ENCODE peak calls at places on chromosomes 2 and 18, in eight cellular contexts. F is EL; V is dermis microvascular lymphatic vessel endothelial cell; P is activated naive CD4-positive, alpha-beta T cell treated with anti-CD3 and anti-CD28 coated beads, Interleukin-2, amount 50 U/mL, for 72 hours; Q is midbrain; W is M059J; H is OCI-LY7; D is H9. C is an unnamed sample.

GRCh38 chr2:182649316-182649715 is 66.7 kb upstream of the DNAJC10 start:
- DNase-seq in W (peak), F (peak), H (peak), P (no peak), Q (peak), V (peak), D (peak), C (peak)

GRCh38 chr18:907171-907879 is 2.7 kb downstream of the ADCYAP1 start:
- DNase-seq in D (peak), F (no peak), V (no peak), P (no peak), Q (no peak), W (peak), H (no peak), C (no peak)

GRCh38 chr2:63788070-63788469 is 53.6 kb upstream of the UGP2 start:
- DNase-seq in P (no peak), F (peak), H (no peak), W (peak), D (no peak), Q (no peak), V (no peak), C (peak)

GRCh38 chr2:206713770-206714169 is 4.4 kb downstream of the DYTN start:
- DNase-seq in F (no peak), Q (no peak), P (no peak), H (no peak), W (no peak), D (no peak), V (no peak), C (no peak)

GRCh38 chr2:101273045-101273444 is 20.4 kb downstream of the CNOT11 start:
- DNase-seq in W (no peak), V (no peak), D (no peak), P (no peak), H (no peak), Q (no peak), F (no peak), C (no peak)

GRCh38 chr18:57930476-57930875 is 113.5 kb upstream of the NEDD4L start:
- DNase-seq in W (no peak), V (no peak), Q (no peak), D (no peak), F (no peak), P (no peak), H (no peak), C (no peak)

GRCh38 chr18:62919109-62919838 is 203.9 kb downstream of the PHLPP1 start:
- DNase-seq in D (no peak), Q (peak), P (no peak), H (no peak), F (no peak), V (no peak), W (no peak), C (no peak)

GRCh38 chr2:71609958-71610357 is 156.6 kb downstream of the DYSF start:
- DNase-seq in V (peak), W (peak), H (peak), F (peak), Q (peak), D (no peak), P (no peak), C (peak)

GRCh38 chr18:34258176-34258575 is 33.5 kb upstream of the NOL4 start:
- DNase-seq in V (no peak), D (no peak), W (no peak), Q (no peak), F (no peak), H (no peak), P (no peak), C (no peak)

GRCh38 chr2:168494190-168494711 is 38.2 kb downstream of the CERS6 start:
- DNase-seq in W (no peak), D (peak), Q (no peak), P (no peak), H (no peak), V (no peak), F (peak), C (no peak)

GRCh38 chr2:217959723-217960122 is 43.1 kb downstream of the TNS1 start:
- DNase-seq in F (no peak), P (no peak), Q (no peak), H (no peak), D (peak), V (no peak), W (no peak), C (no peak)

GRCh38 chr18:78487649-78488048 is 492.0 kb upstream of the SALL3 start:
- DNase-seq in V (no peak), H (no peak), W (no peak), Q (no peak), F (no peak), P (no peak), D (no peak), C (no peak)

GRCh38 chr2:64769392-64770044 is 115.8 kb upstream of the SERTAD2 start:
- DNase-seq in Q (no peak), P (no peak), V (no peak), F (no peak), D (no peak), H (no peak), W (no peak), C (no peak)

GRCh38 chr2:9797086-9797485 is 46.2 kb upstream of the TAF1B start:
- DNase-seq in P (no peak), Q (no peak), H (no peak), V (no peak), F (no peak), W (no peak), D (no peak), C (no peak)

GRCh38 chr2:65562890-65563289 is 130.5 kb upstream of the SPRED2 start:
- DNase-seq in W (no peak), H (no peak), D (no peak), V (no peak), P (no peak), Q (no peak), F (no peak), C (no peak)

GRCh38 chr2:69567909-69568300 is 75.6 kb downstream of the AAK1 start:
- DNase-seq in P (no peak), W (no peak), H (no peak), F (peak), Q (no peak), V (no peak), D (no peak), C (no peak)

GRCh38 chr2:188677182-188677581 is 297.0 kb upstream of the COL3A1 start:
- DNase-seq in V (no peak), Q (no peak), D (no peak), F (peak), W (no peak), H (no peak), P (no peak), C (no peak)

GRCh38 chr2:191318729-191319078 is 73.5 kb downstream of the MYO1B start:
- DNase-seq in H (no peak), P (no peak), Q (no peak), F (peak), D (peak), W (peak), V (no peak), C (no peak)

GRCh38 chr2:151289972-151290335 is 486 bp upstream of the NMI start:
- DNase-seq in V (no peak), D (no peak), H (no peak), P (no peak), Q (peak), F (peak), W (peak), C (no peak)

GRCh38 chr18:2143666-2144065 is 427.6 kb downstream of the METTL4 start:
- DNase-seq in H (no peak), W (no peak), V (no peak), P (no peak), Q (no peak), F (peak), D (no peak), C (no peak)

GRCh38 chr2:173623411-173624076 is 268.9 kb downstream of the CDCA7 start:
- DNase-seq in H (no peak), Q (no peak), V (no peak), D (no peak), W (no peak), F (no peak), P (no peak), C (no peak)